ENCODE peak calls at places on chromosome 17, in eight cellular contexts. E, Z, I, U, C, L, X and S are unnamed samples.

GRCh38 chr17:44279586-44280344 is 11.8 kb upstream of the SLC4A1 start:
- DNase-seq in E (peak), Z (peak), I (no peak), U (peak), C (peak), L (peak), X (no peak), S (peak)

GRCh38 chr17:78716814-78717393 is 65.2 kb downstream of the CYTH1 start:
- DNase-seq in E (no peak), Z (no peak), I (no peak), U (no peak), C (peak), L (peak), X (peak), S (no peak)

GRCh38 chr17:48553837-48554236 is 8.9 kb upstream of the HOXB2 start:
- DNase-seq in E (no peak), Z (no peak), I (no peak), U (no peak), C (no peak), L (no peak), X (no peak), S (no peak)

GRCh38 chr17:77735341-77736206 is 222.9 kb upstream of the TNRC6C start:
- DNase-seq in E (peak), Z (no peak), I (no peak), U (no peak), C (peak), L (peak), X (peak), S (peak)

GRCh38 chr17:48577946-48578615 is at the start of gene HOXB4:
- DNase-seq in E (no peak), Z (peak), I (no peak), U (no peak), C (peak), L (no peak), X (peak), S (peak)

GRCh38 chr17:10251212-10251948 is 53.0 kb upstream of the GAS7 start:
- DNase-seq in E (no peak), Z (no peak), I (no peak), U (no peak), C (no peak), L (no peak), X (no peak), S (no peak)

GRCh38 chr17:43574896-43575525 is 28.9 kb upstream of the ETV4 start:
- DNase-seq in E (no peak), Z (no peak), I (no peak), U (no peak), C (no peak), L (no peak), X (no peak), S (no peak)

GRCh38 chr17:72982680-72983079 is 109.8 kb downstream of the SLC39A11 start:
- DNase-seq in E (no peak), Z (no peak), I (no peak), U (no peak), C (no peak), L (no peak), X (no peak), S (no peak)

GRCh38 chr17:16002708-16003265 is 3.2 kb downstream of the TTC19 start:
- DNase-seq in E (no peak), Z (no peak), I (no peak), U (no peak), C (no peak), L (no peak), X (no peak), S (no peak)

GRCh38 chr17:70076189-70076588 is 1.2 kb downstream of the KCNJ16 start:
- DNase-seq in E (no peak), Z (no peak), I (no peak), U (no peak), C (no peak), L (no peak), X (no peak), S (no peak)

GRCh38 chr17:62614142-62614541 is 13.3 kb upstream of the MRC2 start:
- DNase-seq in E (no peak), Z (no peak), I (no peak), U (no peak), C (no peak), L (no peak), X (no peak), S (no peak)

GRCh38 chr17:77572065-77572601 is 386.4 kb upstream of the TNRC6C start:
- DNase-seq in E (no peak), Z (no peak), I (no peak), U (no peak), C (no peak), L (peak), X (peak), S (no peak)

GRCh38 chr17:76395980-76396379 is 11.6 kb downstream of the SPHK1 start:
- DNase-seq in E (no peak), Z (no peak), I (no peak), U (peak), C (no peak), L (no peak), X (no peak), S (no peak)

DNA sequence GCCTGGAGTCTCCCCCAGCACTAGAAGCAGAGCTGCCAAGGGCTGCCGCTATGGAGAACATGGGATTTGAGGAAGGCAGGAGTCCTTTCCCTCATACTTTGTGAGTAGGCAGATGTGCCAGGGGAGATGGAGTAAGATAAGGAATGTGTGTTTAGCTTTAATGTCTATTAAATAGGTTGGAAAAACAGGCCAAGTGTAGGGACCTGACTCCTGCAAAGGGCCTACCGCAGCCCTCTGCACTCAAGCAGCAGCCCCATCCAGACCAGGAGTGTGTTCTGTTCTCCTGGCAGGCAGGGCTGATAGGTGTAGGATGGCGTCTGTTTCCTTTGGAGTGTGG is 1.8 kb upstream of the MIF4GD start:
- DNase-seq in E (no peak), Z (no peak), I (no peak), U (no peak), C (no peak), L (no peak), X (no peak), S (no peak)
- H3K4me3 ChIP-seq in E (no peak), Z (no peak), I (no peak), U (no peak), C (no peak), L (no peak), X (no peak), S (no peak)

DNA sequence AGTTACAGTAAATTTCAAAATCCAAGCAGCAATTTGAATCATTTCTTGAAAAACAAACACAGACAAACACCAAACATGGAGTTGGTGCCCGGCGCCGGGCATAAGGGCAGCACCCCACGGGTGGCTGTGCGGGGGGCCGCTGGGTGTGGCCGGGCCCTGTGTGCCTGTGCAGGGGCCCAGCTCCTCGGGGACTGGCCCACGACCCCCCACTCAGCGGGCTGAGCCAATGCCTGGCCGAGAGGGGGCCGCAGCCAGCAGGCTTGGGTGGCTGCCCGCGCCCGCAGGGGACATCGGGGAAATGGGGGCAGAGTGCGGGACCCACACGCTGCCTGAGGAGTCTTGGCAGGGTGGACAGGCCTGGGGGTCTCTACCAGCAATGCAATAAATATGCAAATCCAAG is 12.8 kb upstream of the DUS1L start:
- DNase-seq in E (no peak), Z (no peak), I (no peak), U (no peak), C (no peak), L (no peak), X (no peak), S (no peak)
- H3K27ac ChIP-seq in E (no peak), Z (no peak), I (no peak), U (no peak), C (no peak), L (no peak), X (no peak), S (no peak)

DNA sequence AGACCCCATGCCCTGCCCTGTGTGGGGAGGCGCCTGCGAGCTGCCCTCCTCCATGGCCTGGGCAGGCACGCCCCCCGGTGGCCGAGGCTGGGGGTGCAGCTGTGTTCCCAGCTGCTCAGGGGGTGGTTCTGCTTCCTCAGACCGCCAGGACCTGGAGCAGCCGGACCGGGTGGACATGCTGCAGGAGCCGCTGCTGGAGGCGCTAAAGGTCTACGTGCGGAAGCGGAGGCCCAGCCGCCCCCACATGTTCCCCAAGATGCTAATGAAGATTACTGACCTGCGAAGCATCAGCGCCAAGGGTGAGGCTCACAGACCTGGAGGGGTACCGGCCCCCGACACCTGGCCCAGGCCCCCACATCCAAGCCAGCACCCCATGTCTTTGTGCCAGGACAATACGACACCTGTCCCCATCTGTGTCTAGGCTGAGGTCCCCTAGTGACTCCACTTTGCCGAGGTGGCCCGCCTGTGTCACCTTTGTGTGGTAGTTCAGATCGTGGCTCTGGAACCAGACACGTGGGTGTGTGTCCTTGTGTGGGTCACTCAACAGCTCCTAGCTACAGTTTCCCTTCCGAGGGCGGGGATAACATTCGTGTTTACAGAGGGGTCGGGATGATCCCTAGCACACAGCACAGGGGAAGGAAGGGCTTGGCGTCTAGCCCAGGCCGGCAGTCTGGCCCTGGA is 9.3 kb downstream of the GJD3 start:
- DNase-seq in E (peak), Z (peak), I (no peak), U (peak), C (peak), L (peak), X (peak), S (peak)
- TF ChIP-seq CTCF in E (peak), Z (peak), I (peak), U (peak), C (peak), L (peak), X (peak), S (peak)

GRCh38 chr17:47254403-47254943 is 846 bp downstream of the ITGB3 start:
- DNase-seq in E (no peak), Z (no peak), I (no peak), U (no peak), C (no peak), L (no peak), X (no peak), S (no peak)
- H3K4me3 ChIP-seq in E (peak), Z (peak), I (peak), U (peak), C (peak), L (peak), X (peak), S (peak)